ENCODE peak calls at places on chromosomes 16 and 17, in ten cellular contexts. D is CD4-positive, CD25-positive, alpha-beta regulatory T cell; L is fibroblast of lung; M is hepatocyte; R is thyroid gland; T is cardiac fibroblast; P is mucosa of descending colon; K is tibial nerve; O is heart right ventricle; E is choroid plexus epithelial cell. H is an unnamed sample.

GRCh38 chr17:51848451-51848850 is 310.1 kb downstream of the CA10 start:
- DNase-seq in P (no peak), R (no peak), L (no peak), E (no peak), K (no peak), T (no peak), M (no peak), O (no peak), D (no peak), H (no peak)

GRCh38 chr16:25311950-25312349 is 54.3 kb upstream of the ZKSCAN2 start:
- DNase-seq in E (no peak), K (no peak), O (no peak), R (no peak), D (no peak), P (no peak), T (no peak), M (no peak), L (no peak), H (no peak)

GRCh38 chr17:5770556-5771270 is 186.4 kb upstream of the NLRP1 start:
- DNase-seq in E (no peak), R (peak; percentile 5), M (no peak), D (no peak), T (no peak), K (no peak), L (no peak), O (no peak), P (no peak), H (no peak)

GRCh38 chr17:75774988-75775668 is 9.5 kb upstream of the UNK start:
- DNase-seq in O (no peak), P (peak; percentile 19), D (no peak), L (peak; percentile 38), E (peak; percentile 59), K (peak; percentile 8), M (peak; percentile 68), T (peak; percentile 64), R (no peak), H (no peak)

GRCh38 chr17:42409467-42410351 is 13.3 kb downstream of the CAVIN1 start:
- DNase-seq in K (peak; percentile 76), E (peak; percentile 91), M (peak; percentile 54), P (no peak), R (peak; percentile 79), O (no peak), T (peak; percentile 95), D (no peak), L (peak; percentile 88), H (peak; percentile 80)

GRCh38 chr16:19210175-19210924 is 42.3 kb downstream of the SYT17 start:
- DNase-seq in T (no peak), R (no peak), P (no peak), M (peak; percentile 36), L (peak; percentile 18), E (peak; percentile 13), D (no peak), O (no peak), K (no peak), H (no peak)

GRCh38 chr16:75614247-75614897 is 8.7 kb downstream of the ADAT1 start:
- DNase-seq in M (no peak), R (no peak), E (peak; percentile 90), K (no peak), D (no peak), T (peak; percentile 54), O (no peak), P (no peak), L (peak; percentile 68), H (no peak)

GRCh38 chr16:11238272-11239202 is 17.5 kb downstream of the SOCS1 start:
- DNase-seq in O (no peak), K (no peak), M (no peak), R (no peak), E (no peak), T (no peak), D (no peak), L (no peak), P (no peak), H (no peak)

GRCh38 chr16:57616871-57617270 is 11.6 kb upstream of the ADGRG1 start:
- DNase-seq in K (no peak), L (no peak), P (no peak), R (no peak), T (no peak), D (no peak), E (no peak), M (no peak), O (no peak), H (no peak)

GRCh38 chr17:3556905-3557767 is 476 bp downstream of the TRPV3 start:
- DNase-seq in K (no peak), T (no peak), O (no peak), D (no peak), R (no peak), M (peak; percentile 45), L (no peak), P (no peak), E (no peak), H (no peak)

GRCh38 chr16:58411336-58411735 is 19.1 kb downstream of the GINS3 start:
- DNase-seq in K (no peak), E (no peak), M (no peak), R (no peak), T (no peak), D (no peak), P (no peak), O (no peak), L (no peak), H (no peak)

GRCh38 chr17:40019140-40019991 is 4.1 kb downstream of the CSF3 start:
- DNase-seq in O (no peak), D (no peak), E (peak; percentile 87), M (peak; percentile 4), L (peak; percentile 74), P (peak; percentile 51), K (no peak), R (no peak), T (peak; percentile 83), H (no peak)

GRCh38 chr16:22098538-22099255 is 6.4 kb downstream of the VWA3A start:
- DNase-seq in R (no peak), P (no peak), T (peak; percentile 63), L (peak; percentile 34), E (peak; percentile 66), M (peak; percentile 60), K (no peak), D (no peak), O (peak; percentile 12), H (no peak)

GRCh38 chr16:77437859-77438258 is 3.0 kb upstream of the ADAMTS18 start:
- DNase-seq in R (no peak), D (no peak), T (no peak), K (no peak), E (peak; percentile 74), M (no peak), O (no peak), P (no peak), L (no peak), H (no peak)

DNA sequence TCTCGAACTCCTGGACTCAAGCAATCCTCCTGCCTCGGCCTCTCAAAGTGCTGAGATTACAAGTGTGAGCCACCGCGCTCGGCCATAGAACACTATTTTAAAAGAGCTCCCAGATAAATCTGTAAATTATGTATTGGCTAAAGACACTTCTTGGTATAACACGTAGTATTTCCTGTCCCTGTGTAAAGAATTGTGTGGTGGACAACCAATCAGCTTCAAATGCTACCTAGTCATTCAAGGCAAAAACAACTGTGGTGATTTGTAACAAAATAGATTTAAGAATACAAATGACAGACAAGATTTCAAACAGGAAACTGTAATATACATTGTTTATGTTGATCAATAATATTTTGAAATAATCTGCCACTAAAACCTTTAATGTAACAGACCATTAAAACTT is 14.6 kb downstream of the CRLF3 start:
- DNase-seq in O (no peak), D (no peak), R (no peak), K (no peak), M (no peak), E (no peak), P (no peak), T (no peak), L (no peak), H (no peak)
- H3K4me3 ChIP-seq in O (no peak overlapping the region), D (peak overlapping the region; percentile 81), R (no peak overlapping the region), K (no peak overlapping the region), M (no peak overlapping the region), E (no peak overlapping the region), P (no peak overlapping the region), T (no peak overlapping the region), L (no peak overlapping the region), H (no peak overlapping the region)

DNA sequence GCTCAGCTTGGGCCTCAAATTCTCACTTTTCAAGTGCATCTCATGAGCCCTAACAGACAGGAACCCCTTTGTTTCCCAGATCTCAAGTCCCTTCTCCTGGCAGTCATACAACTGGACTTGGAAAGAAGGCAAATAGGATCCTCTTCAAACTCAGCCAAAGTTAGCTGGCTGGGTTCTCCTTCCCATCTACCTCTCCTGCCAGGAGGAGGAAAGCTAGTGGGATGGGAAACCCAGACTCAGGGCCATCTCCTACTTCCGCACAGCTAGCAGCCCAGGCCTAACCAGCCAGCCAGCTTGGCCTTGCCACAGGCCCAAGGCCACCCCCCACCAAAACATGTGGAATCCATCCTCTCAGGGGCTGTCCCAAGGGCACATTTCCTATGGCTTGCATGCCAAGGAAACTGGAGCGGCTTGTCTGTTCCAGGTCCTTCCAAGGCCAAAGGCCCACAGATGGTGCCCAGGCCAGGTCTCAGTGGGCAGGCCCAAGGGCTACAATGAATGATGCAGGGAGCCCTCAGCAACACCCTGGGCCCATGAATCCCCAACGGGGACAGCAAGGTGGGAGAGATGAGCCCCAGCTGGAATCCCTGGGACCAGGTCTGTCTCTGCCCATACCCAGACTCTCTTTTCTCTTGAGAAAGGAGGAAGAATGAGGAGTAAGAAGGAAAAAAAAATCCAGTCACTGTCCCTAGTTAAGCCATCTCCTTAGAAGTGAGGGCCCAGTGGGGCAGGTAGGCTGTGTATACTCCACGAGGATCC is 1.7 kb downstream of the SMARCD2 start:
- DNase-seq in K (no peak), R (no peak), E (no peak), M (no peak), L (no peak), D (no peak), T (peak; percentile 52), P (no peak), O (no peak), H (no peak)
- H3K4me3 ChIP-seq in K (peak overlapping the region; percentile 90), R (no peak overlapping the region), E (peak overlapping the region; percentile 85), M (peak overlapping the region; percentile 92), L (peak overlapping the region; percentile 53), D (peak overlapping the region; percentile 84), T (peak overlapping the region; percentile 90), P (no peak overlapping the region), O (peak overlapping the region; percentile 95), H (peak overlapping the region; percentile 86)

GRCh38 chr16:68022278-68022727 is 729 bp downstream of the DDX28 start:
- DNase-seq in D (no peak), R (no peak), M (no peak), K (no peak), T (no peak), L (no peak), O (no peak), E (no peak), P (no peak), H (peak; percentile 16)
- H3K4me3 ChIP-seq in D (peak overlapping the region; percentile 83), R (peak overlapping the region; percentile 75), M (peak overlapping the region; percentile 88), K (peak overlapping the region; percentile 89), T (peak overlapping the region; percentile 93), L (peak overlapping the region; percentile 88), O (peak overlapping the region; percentile 92), E (peak overlapping the region; percentile 99), P (peak overlapping the region; percentile 98), H (peak overlapping the region; percentile 83)

DNA sequence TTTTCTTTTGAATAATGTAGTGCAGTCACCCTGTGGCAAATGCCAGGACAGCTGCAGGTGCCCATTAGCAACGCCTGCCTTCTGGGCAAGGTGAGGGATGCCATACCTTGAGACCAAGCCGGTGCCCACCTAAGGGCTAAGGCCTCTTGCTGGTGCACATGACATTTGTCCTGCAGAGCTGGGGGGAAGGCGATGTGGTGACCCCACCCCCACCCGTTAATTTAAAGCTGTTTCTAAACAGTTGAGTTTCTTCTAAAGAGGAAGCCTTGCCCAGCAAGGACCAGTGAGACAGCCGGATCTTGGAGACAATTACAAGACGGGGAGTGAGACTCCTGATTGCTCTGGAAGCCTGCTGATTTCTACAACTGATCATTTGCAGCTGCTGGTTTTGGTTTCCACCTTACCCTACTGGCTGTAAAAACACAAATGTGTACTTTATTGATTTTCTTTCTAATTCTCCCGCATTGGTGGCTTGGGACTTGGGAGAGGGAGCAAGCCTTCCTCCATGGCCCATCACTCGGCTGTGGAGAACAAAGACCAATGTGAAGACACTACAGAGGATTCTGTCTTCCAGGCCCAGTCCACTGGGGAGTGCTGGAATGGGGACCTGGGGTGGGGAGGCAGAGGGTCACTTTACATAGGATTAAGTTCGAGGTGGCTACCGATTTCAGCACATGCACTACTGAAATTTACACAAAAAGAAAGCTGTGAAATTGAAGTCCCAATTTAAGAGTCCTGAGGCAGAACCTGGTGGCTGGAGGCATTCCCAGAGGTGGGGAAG is 2.7 kb downstream of the CDK5R1 start:
- DNase-seq in K (no peak), D (no peak), R (no peak), P (peak; percentile 44), T (no peak), M (no peak), O (no peak), L (no peak), E (no peak), H (no peak)
- H3K4me3 ChIP-seq in K (no peak overlapping the region), D (peak overlapping the region; percentile 15), R (no peak overlapping the region), P (no peak overlapping the region), T (no peak overlapping the region), M (no peak overlapping the region), O (no peak overlapping the region), L (no peak overlapping the region), E (no peak overlapping the region), H (no peak overlapping the region)